ENCODE peak calls at places on chromosomes 12 and 14, in four cellular contexts. C is CD8-positive, alpha-beta T cell; R is cardiac fibroblast; Y is IMR-90. I is an unnamed sample.

GRCh38 chr12:25958254-25959068 is at the start of gene RASSF8:
- DNase-seq in C (no peak), R (peak), Y (peak), I (peak)

GRCh38 chr14:33693237-33693636 is 257.6 kb downstream of the EGLN3 start:
- DNase-seq in C (no peak), R (no peak), Y (no peak), I (peak)

GRCh38 chr12:57296291-57296690 is 45.3 kb upstream of the STAC3 start:
- DNase-seq in R (no peak), Y (no peak), C (no peak), I (peak)

GRCh38 chr12:90062799-90063198 is 354.2 kb upstream of the ATP2B1 start:
- DNase-seq in R (no peak), Y (no peak), C (no peak), I (peak)

GRCh38 chr14:24054646-24055045 is 2.8 kb downstream of the CARMIL3 start:
- DNase-seq in C (no peak), Y (no peak), R (no peak), I (no peak)

GRCh38 chr12:76094754-76095153 is 10.3 kb upstream of the NAP1L1 start:
- DNase-seq in R (no peak), C (no peak), Y (no peak), I (no peak)

GRCh38 chr12:1391722-1392121 is 202.7 kb downstream of the FBXL14 start:
- DNase-seq in R (no peak), C (no peak), Y (no peak), I (no peak)

GRCh38 chr12:104248444-104248843 is 32.9 kb downstream of the TXNRD1 start:
- DNase-seq in R (no peak), Y (no peak), C (no peak), I (no peak)

GRCh38 chr12:121963341-121964018 is 45.1 kb downstream of the CFAP251 start:
- DNase-seq in Y (no peak), C (no peak), R (no peak), I (no peak)

GRCh38 chr14:92866181-92866752 is 56.7 kb upstream of the CHGA start:
- DNase-seq in R (no peak), C (no peak), Y (peak), I (peak)

GRCh38 chr14:74064883-74065282 is 19.4 kb downstream of the ALDH6A1 start:
- DNase-seq in R (no peak), Y (peak), C (no peak), I (peak)

GRCh38 chr12:11719678-11720099 is 70.2 kb downstream of the ETV6 start:
- DNase-seq in R (peak), C (no peak), Y (peak), I (peak)

GRCh38 chr14:90456551-90456950 is 59.7 kb downstream of the CALM1 start:
- DNase-seq in C (no peak), Y (no peak), R (no peak), I (no peak)

GRCh38 chr14:78581222-78581621 is 411.0 kb downstream of the NRXN3 start:
- DNase-seq in R (no peak), C (no peak), Y (no peak), I (no peak)

GRCh38 chr14:22047105-22047504 is 373.5 kb upstream of the OR4E1 start:
- DNase-seq in C (peak), R (no peak), Y (no peak), I (no peak)
- TF ChIP-seq CTCF in C (peak), R (no peak), Y (peak), I (peak)

DNA sequence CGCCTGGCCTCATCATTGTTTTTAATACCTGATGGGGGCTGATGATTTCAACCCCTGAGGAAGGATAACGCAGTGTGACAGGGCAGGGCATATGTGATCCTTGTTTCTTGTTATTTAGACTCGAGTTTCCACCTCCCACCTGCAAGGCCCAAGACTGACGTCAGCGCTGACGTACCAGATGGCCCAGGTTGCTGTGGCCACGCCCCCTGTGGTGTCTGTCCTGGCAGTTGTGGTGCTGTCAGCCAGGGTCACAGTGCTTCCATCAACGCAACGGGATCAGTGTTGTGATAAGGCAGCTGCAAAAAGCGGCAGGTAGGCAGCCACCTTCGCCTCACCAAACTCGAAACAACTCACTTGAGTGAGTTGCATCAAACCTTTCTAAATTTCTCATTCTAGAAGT is 18.4 kb downstream of the DDX51 start:
- DNase-seq in Y (no peak), R (no peak), C (no peak), I (no peak)
- H3K4me3 ChIP-seq in Y (no peak), R (no peak), C (no peak), I (no peak)

GRCh38 chr12:13252024-13252423 is 55.5 kb downstream of the EMP1 start:
- DNase-seq in R (no peak), C (no peak), Y (no peak), I (peak)

GRCh38 chr12:13252616-13253015 is 56.1 kb downstream of the EMP1 start:
- DNase-seq in C (no peak), Y (no peak), R (no peak), I (no peak)

GRCh38 chr12:13255792-13256704 is 59.5 kb downstream of the EMP1 start:
- DNase-seq in C (peak), Y (peak), R (peak), I (peak)

GRCh38 chr12:13256705-13257045 is 60.1 kb downstream of the EMP1 start:
- DNase-seq in R (no peak), Y (no peak), C (no peak), I (no peak)

DNA sequence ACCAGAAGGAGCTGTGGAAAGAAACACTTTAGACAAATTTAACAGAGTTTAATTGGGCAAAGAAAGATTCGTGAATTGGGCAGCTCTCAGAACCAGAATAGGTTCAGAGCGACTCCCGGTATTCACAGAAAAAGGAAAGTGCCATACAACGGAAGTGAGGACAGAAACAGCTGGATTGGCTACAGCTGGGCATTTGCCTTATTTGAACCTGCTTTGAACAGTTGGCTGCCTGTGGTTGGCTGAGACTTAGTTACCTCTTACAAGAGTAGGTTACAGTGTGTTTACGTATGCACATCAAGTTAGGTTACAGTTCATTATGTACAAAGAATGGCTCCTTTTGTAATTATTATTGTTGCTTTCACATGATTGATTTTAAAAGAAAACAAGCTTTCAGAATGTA is 57.8 kb downstream of the EMP1 start:
- DNase-seq in Y (no peak), C (no peak), R (no peak), I (no peak)
- TF ChIP-seq CTCF in Y (no peak), C (no peak), R (no peak), I (no peak)

DNA sequence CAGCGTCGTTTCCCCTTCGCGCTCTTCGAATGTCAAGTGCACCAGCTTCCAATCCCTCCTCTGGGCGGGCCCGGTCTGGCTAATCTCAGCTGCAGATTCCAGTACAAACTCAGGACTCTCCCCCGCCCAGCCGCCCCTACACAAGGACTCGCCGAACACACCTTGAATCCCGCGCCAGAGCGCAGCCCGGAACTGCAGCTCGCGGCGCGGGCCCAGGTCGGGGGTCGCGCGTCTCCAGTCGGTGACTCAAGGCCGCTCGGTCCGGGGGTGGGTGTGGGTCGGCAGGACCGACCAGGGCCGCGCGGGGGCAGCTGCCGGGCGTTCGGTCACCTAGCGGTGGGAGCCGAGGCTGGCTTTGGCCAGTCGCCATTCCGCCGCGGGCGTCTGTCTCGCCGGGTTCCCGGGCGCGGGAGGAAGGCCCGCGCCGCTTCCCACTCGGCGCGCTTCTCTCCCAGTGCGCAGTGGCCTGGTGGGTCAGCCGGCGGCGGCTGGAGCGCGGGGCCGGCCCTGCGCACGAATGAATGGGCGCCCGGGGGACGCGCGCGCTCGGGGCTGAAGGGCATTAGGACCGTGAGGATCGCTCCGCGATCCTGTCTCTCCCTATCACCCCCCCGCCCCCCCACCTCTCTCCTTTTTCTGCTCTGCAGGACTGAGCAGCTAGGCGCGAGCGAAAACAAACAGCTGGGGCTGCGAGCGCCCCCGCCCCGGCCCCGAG is at the start of gene GALNT16:
- DNase-seq in R (peak), C (no peak), Y (peak), I (no peak)
- H3K4me3 ChIP-seq in R (peak), C (peak), Y (peak), I (peak)

I was measured in fibroblast of mammary gland.